ENCODE peak calls at places on chromosomes 13 and 19, in seven cellular contexts. N is activated CD4-positive, alpha-beta T cell treated with anti-CD3 and anti-CD28 coated beads, Interleukin-2, amount 50 U/mL, for 1 hour; S is amygdala; H is NAMALWA; X is nephron progenitor cell; G is stimulated activated CD4-positive, alpha-beta T cell treated with anti-CD3 and anti-CD28 coated beads, TNF-alpha, amount 100 ng/mL, for 24 hours; J is A549. I is an unnamed sample.
A peak's percentile ranks its signal among the peaks of the same experiment; 100 is the strongest.

GRCh38 chr13:43686557-43686956 is 100.2 kb downstream of the ENOX1 start:
- DNase-seq in N (no peak), S (no peak), H (no peak), X (no peak), G (no peak), J (peak; percentile 5), I (no peak)

GRCh38 chr13:65508745-65509144 is 1721.4 kb downstream of the PCDH9 start:
- DNase-seq in N (no peak), S (no peak), H (no peak), X (no peak), G (no peak), J (no peak), I (no peak)

GRCh38 chr19:27833031-27833430 is 1379.9 kb downstream of the UQCRFS1 start:
- DNase-seq in N (no peak), S (no peak), H (no peak), X (no peak), G (no peak), J (no peak), I (no peak)

GRCh38 chr19:13212759-13213330 is 62.6 kb downstream of the IER2 start:
- DNase-seq in N (peak; percentile 77), S (no peak), H (peak; percentile 88), X (peak; percentile 62), G (peak; percentile 75), J (peak; percentile 51), I (no peak)

GRCh38 chr13:52067237-52067636 is 42.7 kb downstream of the UTP14C start:
- DNase-seq in N (no peak), S (no peak), H (no peak), X (no peak), G (no peak), J (no peak), I (no peak)

GRCh38 chr13:76980075-76980718 is 11.7 kb upstream of the CLN5 start:
- DNase-seq in N (peak; percentile 85), S (peak; percentile 32), H (peak; percentile 87), X (peak; percentile 96), G (peak; percentile 84), J (peak; percentile 85), I (peak; percentile 78)

GRCh38 chr19:347946-348861 is 3.6 kb upstream of the MIER2 start:
- DNase-seq in N (no peak), S (no peak), H (no peak), X (no peak), G (no peak), J (no peak), I (no peak)

GRCh38 chr13:71621152-71622124 is 245.6 kb downstream of the DACH1 start:
- DNase-seq in N (no peak), S (no peak), H (no peak), X (no peak), G (no peak), J (no peak), I (no peak)

GRCh38 chr19:39502640-39503417 is 4.1 kb downstream of the DLL3 start:
- DNase-seq in N (peak; percentile 72), S (no peak), H (peak; percentile 90), X (peak; percentile 84), G (peak; percentile 75), J (peak; percentile 97), I (no peak)

GRCh38 chr13:37090912-37091311 is 14.6 kb downstream of the CSNK1A1L start:
- DNase-seq in N (no peak), S (no peak), H (no peak), X (no peak), G (no peak), J (no peak), I (no peak)

GRCh38 chr19:29645911-29646310 is 19.4 kb upstream of the PLEKHF1 start:
- DNase-seq in N (no peak), S (no peak), H (no peak), X (no peak), G (no peak), J (no peak), I (no peak)

GRCh38 chr19:821976-822773 is 420 bp upstream of the PLPPR3 start:
- DNase-seq in N (no peak), S (no peak), H (no peak), X (peak; percentile 72), G (no peak), J (no peak), I (no peak)

GRCh38 chr19:35519291-35519690 is 5.8 kb upstream of the DMKN start:
- DNase-seq in N (no peak), S (no peak), H (no peak), X (no peak), G (no peak), J (no peak), I (no peak)

GRCh38 chr13:67736646-67737420 is 506.7 kb upstream of the PCDH9 start:
- DNase-seq in N (no peak), S (no peak), H (peak; percentile 60), X (peak; percentile 15), G (no peak), J (peak; percentile 0), I (no peak)

GRCh38 chr13:23468811-23469210 is 35.3 kb upstream of the SACS start:
- DNase-seq in N (no peak), S (no peak), H (no peak), X (no peak), G (no peak), J (no peak), I (no peak)

GRCh38 chr19:39705578-39706188 is 1.4 kb downstream of the LGALS14 start:
- DNase-seq in N (no peak), S (no peak), H (no peak), X (no peak), G (peak; percentile 19), J (no peak), I (no peak)

GRCh38 chr19:478236-478888 is 17.5 kb upstream of the SHC2 start:
- DNase-seq in N (no peak), S (no peak), H (no peak), X (no peak), G (no peak), J (no peak), I (no peak)